ENCODE peak calls at places on chromosome 7, in eight cellular contexts. One of them, this sample, is unnamed.

GRCh38 chr7:94698275-94698674 is 42.3 kb upstream of the SGCE start:
- DNase-seq in NCI-H510A treated with DMSO at 0.1 percent for 48 hours: no peak
- DNase-seq in T-helper 9 cell: no peak
- DNase-seq in NCI-H187: no peak
- DNase-seq in lung: no peak
- DNase-seq in HuH-7: no peak
- DNase-seq in glomerular endothelial cell: peak; percentile 83
- DNase-seq in stimulated activated CD4-positive, alpha-beta T cell treated with anti-CD3 and anti-CD28 coated beads, Interleukin-15, amount 100 ng/mL, for 24 hours: no peak
- DNase-seq in this sample: no peak

GRCh38 chr7:4951903-4952636 is 6.9 kb downstream of the MMD2 start:
- DNase-seq in NCI-H510A treated with DMSO at 0.1 percent for 48 hours: no peak
- DNase-seq in T-helper 9 cell: no peak
- DNase-seq in NCI-H187: no peak
- DNase-seq in lung: no peak
- DNase-seq in HuH-7: no peak
- DNase-seq in glomerular endothelial cell: no peak
- DNase-seq in stimulated activated CD4-positive, alpha-beta T cell treated with anti-CD3 and anti-CD28 coated beads, Interleukin-15, amount 100 ng/mL, for 24 hours: peak; percentile 5
- DNase-seq in this sample: no peak

GRCh38 chr7:36283711-36284130 is 105.9 kb upstream of the ANLN start:
- DNase-seq in NCI-H510A treated with DMSO at 0.1 percent for 48 hours: no peak
- DNase-seq in T-helper 9 cell: no peak
- DNase-seq in NCI-H187: no peak
- DNase-seq in lung: peak; percentile 70
- DNase-seq in HuH-7: no peak
- DNase-seq in glomerular endothelial cell: no peak
- DNase-seq in stimulated activated CD4-positive, alpha-beta T cell treated with anti-CD3 and anti-CD28 coated beads, Interleukin-15, amount 100 ng/mL, for 24 hours: peak; percentile 9
- DNase-seq in this sample: no peak

GRCh38 chr7:150923191-150923590 is 54.9 kb downstream of the KCNH2 start:
- DNase-seq in NCI-H510A treated with DMSO at 0.1 percent for 48 hours: no peak
- DNase-seq in T-helper 9 cell: no peak
- DNase-seq in NCI-H187: no peak
- DNase-seq in lung: no peak
- DNase-seq in HuH-7: no peak
- DNase-seq in glomerular endothelial cell: no peak
- DNase-seq in stimulated activated CD4-positive, alpha-beta T cell treated with anti-CD3 and anti-CD28 coated beads, Interleukin-15, amount 100 ng/mL, for 24 hours: no peak
- DNase-seq in this sample: no peak

GRCh38 chr7:80153446-80153845 is 18.8 kb downstream of the GNAI1 start:
- DNase-seq in NCI-H510A treated with DMSO at 0.1 percent for 48 hours: no peak
- DNase-seq in T-helper 9 cell: no peak
- DNase-seq in NCI-H187: no peak
- DNase-seq in lung: no peak
- DNase-seq in HuH-7: no peak
- DNase-seq in glomerular endothelial cell: no peak
- DNase-seq in stimulated activated CD4-positive, alpha-beta T cell treated with anti-CD3 and anti-CD28 coated beads, Interleukin-15, amount 100 ng/mL, for 24 hours: no peak
- DNase-seq in this sample: no peak

GRCh38 chr7:106329971-106330733 is 45.4 kb upstream of the NAMPT start:
- DNase-seq in NCI-H510A treated with DMSO at 0.1 percent for 48 hours: no peak
- DNase-seq in T-helper 9 cell: no peak
- DNase-seq in NCI-H187: no peak
- DNase-seq in lung: no peak
- DNase-seq in HuH-7: no peak
- DNase-seq in glomerular endothelial cell: no peak
- DNase-seq in stimulated activated CD4-positive, alpha-beta T cell treated with anti-CD3 and anti-CD28 coated beads, Interleukin-15, amount 100 ng/mL, for 24 hours: peak; percentile 15
- DNase-seq in this sample: no peak

GRCh38 chr7:24718977-24719491 is 38.2 kb downstream of the GSDME start:
- DNase-seq in NCI-H510A treated with DMSO at 0.1 percent for 48 hours: peak; percentile 27
- DNase-seq in T-helper 9 cell: no peak
- DNase-seq in NCI-H187: no peak
- DNase-seq in lung: no peak
- DNase-seq in HuH-7: no peak
- DNase-seq in glomerular endothelial cell: no peak
- DNase-seq in stimulated activated CD4-positive, alpha-beta T cell treated with anti-CD3 and anti-CD28 coated beads, Interleukin-15, amount 100 ng/mL, for 24 hours: no peak
- DNase-seq in this sample: peak; percentile 77

GRCh38 chr7:18597759-18598158 is 102.2 kb downstream of the HDAC9 start:
- DNase-seq in NCI-H510A treated with DMSO at 0.1 percent for 48 hours: no peak
- DNase-seq in T-helper 9 cell: no peak
- DNase-seq in NCI-H187: no peak
- DNase-seq in lung: no peak
- DNase-seq in HuH-7: no peak
- DNase-seq in glomerular endothelial cell: no peak
- DNase-seq in stimulated activated CD4-positive, alpha-beta T cell treated with anti-CD3 and anti-CD28 coated beads, Interleukin-15, amount 100 ng/mL, for 24 hours: no peak
- DNase-seq in this sample: no peak

GRCh38 chr7:76126632-76127031 is 75.1 kb upstream of the SRRM3 start:
- DNase-seq in NCI-H510A treated with DMSO at 0.1 percent for 48 hours: no peak
- DNase-seq in T-helper 9 cell: no peak
- DNase-seq in NCI-H187: no peak
- DNase-seq in lung: no peak
- DNase-seq in HuH-7: no peak
- DNase-seq in glomerular endothelial cell: no peak
- DNase-seq in stimulated activated CD4-positive, alpha-beta T cell treated with anti-CD3 and anti-CD28 coated beads, Interleukin-15, amount 100 ng/mL, for 24 hours: no peak
- DNase-seq in this sample: no peak

GRCh38 chr7:98251251-98251843 is 685 bp downstream of the TECPR1 start:
- DNase-seq in NCI-H510A treated with DMSO at 0.1 percent for 48 hours: peak; percentile 75
- DNase-seq in T-helper 9 cell: no peak
- DNase-seq in NCI-H187: no peak
- DNase-seq in lung: no peak
- DNase-seq in HuH-7: no peak
- DNase-seq in glomerular endothelial cell: no peak
- DNase-seq in stimulated activated CD4-positive, alpha-beta T cell treated with anti-CD3 and anti-CD28 coated beads, Interleukin-15, amount 100 ng/mL, for 24 hours: peak; percentile 40
- DNase-seq in this sample: no peak

GRCh38 chr7:122643248-122643647 is 55.7 kb downstream of the RNF133 start:
- DNase-seq in NCI-H510A treated with DMSO at 0.1 percent for 48 hours: no peak
- DNase-seq in T-helper 9 cell: no peak
- DNase-seq in NCI-H187: no peak
- DNase-seq in lung: no peak
- DNase-seq in HuH-7: no peak
- DNase-seq in glomerular endothelial cell: no peak
- DNase-seq in stimulated activated CD4-positive, alpha-beta T cell treated with anti-CD3 and anti-CD28 coated beads, Interleukin-15, amount 100 ng/mL, for 24 hours: no peak
- DNase-seq in this sample: no peak

GRCh38 chr7:2399848-2400587 is 3.4 kb upstream of the CHST12 start:
- DNase-seq in NCI-H510A treated with DMSO at 0.1 percent for 48 hours: no peak
- DNase-seq in T-helper 9 cell: no peak
- DNase-seq in NCI-H187: no peak
- DNase-seq in lung: peak; percentile 85
- DNase-seq in HuH-7: peak; percentile 46
- DNase-seq in glomerular endothelial cell: peak; percentile 78
- DNase-seq in stimulated activated CD4-positive, alpha-beta T cell treated with anti-CD3 and anti-CD28 coated beads, Interleukin-15, amount 100 ng/mL, for 24 hours: no peak
- DNase-seq in this sample: peak; percentile 50

GRCh38 chr7:96076350-96076707 is 245.6 kb downstream of the SLC25A13 start:
- DNase-seq in NCI-H510A treated with DMSO at 0.1 percent for 48 hours: no peak
- DNase-seq in T-helper 9 cell: no peak
- DNase-seq in NCI-H187: no peak
- DNase-seq in lung: no peak
- DNase-seq in HuH-7: no peak
- DNase-seq in glomerular endothelial cell: no peak
- DNase-seq in stimulated activated CD4-positive, alpha-beta T cell treated with anti-CD3 and anti-CD28 coated beads, Interleukin-15, amount 100 ng/mL, for 24 hours: no peak
- DNase-seq in this sample: no peak

GRCh38 chr7:82413237-82413636 is 30.3 kb downstream of the CACNA2D1 start:
- DNase-seq in NCI-H510A treated with DMSO at 0.1 percent for 48 hours: peak; percentile 14
- DNase-seq in T-helper 9 cell: no peak
- DNase-seq in NCI-H187: peak; percentile 88
- DNase-seq in lung: no peak
- DNase-seq in HuH-7: no peak
- DNase-seq in glomerular endothelial cell: no peak
- DNase-seq in stimulated activated CD4-positive, alpha-beta T cell treated with anti-CD3 and anti-CD28 coated beads, Interleukin-15, amount 100 ng/mL, for 24 hours: no peak
- DNase-seq in this sample: peak; percentile 35

GRCh38 chr7:92717982-92718716 is 118.2 kb downstream of the CDK6 start:
- DNase-seq in NCI-H510A treated with DMSO at 0.1 percent for 48 hours: no peak
- DNase-seq in T-helper 9 cell: no peak
- DNase-seq in NCI-H187: peak; percentile 7
- DNase-seq in lung: peak; percentile 53
- DNase-seq in HuH-7: no peak
- DNase-seq in glomerular endothelial cell: peak; percentile 94
- DNase-seq in stimulated activated CD4-positive, alpha-beta T cell treated with anti-CD3 and anti-CD28 coated beads, Interleukin-15, amount 100 ng/mL, for 24 hours: peak; percentile 73
- DNase-seq in this sample: no peak

GRCh38 chr7:117873933-117874530 is 791 bp upstream of the CTTNBP2 start:
- DNase-seq in NCI-H510A treated with DMSO at 0.1 percent for 48 hours: no peak
- DNase-seq in T-helper 9 cell: no peak
- DNase-seq in NCI-H187: no peak
- DNase-seq in lung: no peak
- DNase-seq in HuH-7: no peak
- DNase-seq in glomerular endothelial cell: no peak
- DNase-seq in stimulated activated CD4-positive, alpha-beta T cell treated with anti-CD3 and anti-CD28 coated beads, Interleukin-15, amount 100 ng/mL, for 24 hours: no peak
- DNase-seq in this sample: no peak

GRCh38 chr7:157616426-157616825 is 279.6 kb downstream of the DNAJB6 start:
- DNase-seq in NCI-H510A treated with DMSO at 0.1 percent for 48 hours: no peak
- DNase-seq in T-helper 9 cell: no peak
- DNase-seq in NCI-H187: no peak
- DNase-seq in lung: no peak
- DNase-seq in HuH-7: no peak
- DNase-seq in glomerular endothelial cell: no peak
- DNase-seq in stimulated activated CD4-positive, alpha-beta T cell treated with anti-CD3 and anti-CD28 coated beads, Interleukin-15, amount 100 ng/mL, for 24 hours: no peak
- DNase-seq in this sample: no peak

GRCh38 chr7:148987751-148988512 is 40.4 kb downstream of the PDIA4 start:
- DNase-seq in NCI-H510A treated with DMSO at 0.1 percent for 48 hours: peak; percentile 25
- DNase-seq in T-helper 9 cell: no peak
- DNase-seq in NCI-H187: peak; percentile 82
- DNase-seq in lung: no peak
- DNase-seq in HuH-7: no peak
- DNase-seq in glomerular endothelial cell: no peak
- DNase-seq in stimulated activated CD4-positive, alpha-beta T cell treated with anti-CD3 and anti-CD28 coated beads, Interleukin-15, amount 100 ng/mL, for 24 hours: no peak
- DNase-seq in this sample: peak; percentile 30

GRCh38 chr7:77757589-77757988 is 40.6 kb downstream of the TMEM60 start:
- DNase-seq in NCI-H510A treated with DMSO at 0.1 percent for 48 hours: no peak
- DNase-seq in T-helper 9 cell: no peak
- DNase-seq in NCI-H187: no peak
- DNase-seq in lung: no peak
- DNase-seq in HuH-7: no peak
- DNase-seq in glomerular endothelial cell: no peak
- DNase-seq in stimulated activated CD4-positive, alpha-beta T cell treated with anti-CD3 and anti-CD28 coated beads, Interleukin-15, amount 100 ng/mL, for 24 hours: peak; percentile 19
- DNase-seq in this sample: no peak

GRCh38 chr7:156892086-156892800 is 740 bp downstream of the LMBR1 start:
- DNase-seq in NCI-H510A treated with DMSO at 0.1 percent for 48 hours: peak; percentile 15
- DNase-seq in T-helper 9 cell: peak; percentile 60
- DNase-seq in NCI-H187: no peak
- DNase-seq in lung: peak; percentile 52
- DNase-seq in HuH-7: peak; percentile 55
- DNase-seq in glomerular endothelial cell: no peak
- DNase-seq in stimulated activated CD4-positive, alpha-beta T cell treated with anti-CD3 and anti-CD28 coated beads, Interleukin-15, amount 100 ng/mL, for 24 hours: peak; percentile 72
- DNase-seq in this sample: peak; percentile 78

GRCh38 chr7:79778786-79779382 is 325.4 kb upstream of the MAGI2 start:
- DNase-seq in NCI-H510A treated with DMSO at 0.1 percent for 48 hours: no peak
- DNase-seq in T-helper 9 cell: no peak
- DNase-seq in NCI-H187: no peak
- DNase-seq in lung: no peak
- DNase-seq in HuH-7: no peak
- DNase-seq in glomerular endothelial cell: no peak
- DNase-seq in stimulated activated CD4-positive, alpha-beta T cell treated with anti-CD3 and anti-CD28 coated beads, Interleukin-15, amount 100 ng/mL, for 24 hours: no peak
- DNase-seq in this sample: no peak

GRCh38 chr7:155813791-155814568 is 1.7 kb upstream of the SHH start:
- DNase-seq in NCI-H510A treated with DMSO at 0.1 percent for 48 hours: no peak
- DNase-seq in T-helper 9 cell: no peak
- DNase-seq in NCI-H187: no peak
- DNase-seq in lung: no peak
- DNase-seq in HuH-7: no peak
- DNase-seq in glomerular endothelial cell: no peak
- DNase-seq in stimulated activated CD4-positive, alpha-beta T cell treated with anti-CD3 and anti-CD28 coated beads, Interleukin-15, amount 100 ng/mL, for 24 hours: no peak
- DNase-seq in this sample: no peak

GRCh38 chr7:74470504-74470903 is 16.8 kb downstream of the GTF2IRD1 start:
- DNase-seq in NCI-H510A treated with DMSO at 0.1 percent for 48 hours: no peak
- DNase-seq in T-helper 9 cell: no peak
- DNase-seq in NCI-H187: no peak
- DNase-seq in lung: no peak
- DNase-seq in HuH-7: no peak
- DNase-seq in glomerular endothelial cell: no peak
- DNase-seq in stimulated activated CD4-positive, alpha-beta T cell treated with anti-CD3 and anti-CD28 coated beads, Interleukin-15, amount 100 ng/mL, for 24 hours: no peak
- DNase-seq in this sample: no peak

GRCh38 chr7:1942026-1942703 is 272.1 kb downstream of the ELFN1 start:
- DNase-seq in NCI-H510A treated with DMSO at 0.1 percent for 48 hours: no peak
- DNase-seq in T-helper 9 cell: no peak
- DNase-seq in NCI-H187: no peak
- DNase-seq in lung: no peak
- DNase-seq in HuH-7: no peak
- DNase-seq in glomerular endothelial cell: no peak
- DNase-seq in stimulated activated CD4-positive, alpha-beta T cell treated with anti-CD3 and anti-CD28 coated beads, Interleukin-15, amount 100 ng/mL, for 24 hours: no peak
- DNase-seq in this sample: no peak

GRCh38 chr7:120617239-120617638 is 240.7 kb downstream of the TSPAN12 start:
- DNase-seq in NCI-H510A treated with DMSO at 0.1 percent for 48 hours: no peak
- DNase-seq in T-helper 9 cell: no peak
- DNase-seq in NCI-H187: no peak
- DNase-seq in lung: no peak
- DNase-seq in HuH-7: no peak
- DNase-seq in glomerular endothelial cell: no peak
- DNase-seq in stimulated activated CD4-positive, alpha-beta T cell treated with anti-CD3 and anti-CD28 coated beads, Interleukin-15, amount 100 ng/mL, for 24 hours: no peak
- DNase-seq in this sample: no peak

GRCh38 chr7:116357776-116358670 is 141.5 kb upstream of the CAV2 start:
- DNase-seq in NCI-H510A treated with DMSO at 0.1 percent for 48 hours: no peak
- DNase-seq in T-helper 9 cell: no peak
- DNase-seq in NCI-H187: no peak
- DNase-seq in lung: no peak
- DNase-seq in HuH-7: no peak
- DNase-seq in glomerular endothelial cell: no peak
- DNase-seq in stimulated activated CD4-positive, alpha-beta T cell treated with anti-CD3 and anti-CD28 coated beads, Interleukin-15, amount 100 ng/mL, for 24 hours: no peak
- DNase-seq in this sample: no peak

GRCh38 chr7:114806590-114807167 is 115.2 kb upstream of the MDFIC start:
- DNase-seq in NCI-H510A treated with DMSO at 0.1 percent for 48 hours: no peak
- DNase-seq in T-helper 9 cell: no peak
- DNase-seq in NCI-H187: no peak
- DNase-seq in lung: peak; percentile 40
- DNase-seq in HuH-7: no peak
- DNase-seq in glomerular endothelial cell: no peak
- DNase-seq in stimulated activated CD4-positive, alpha-beta T cell treated with anti-CD3 and anti-CD28 coated beads, Interleukin-15, amount 100 ng/mL, for 24 hours: no peak
- DNase-seq in this sample: no peak

GRCh38 chr7:31095286-31096197 is 43.4 kb downstream of the ADCYAP1R1 start:
- DNase-seq in NCI-H510A treated with DMSO at 0.1 percent for 48 hours: no peak
- DNase-seq in T-helper 9 cell: no peak
- DNase-seq in NCI-H187: no peak
- DNase-seq in lung: no peak
- DNase-seq in HuH-7: no peak
- DNase-seq in glomerular endothelial cell: no peak
- DNase-seq in stimulated activated CD4-positive, alpha-beta T cell treated with anti-CD3 and anti-CD28 coated beads, Interleukin-15, amount 100 ng/mL, for 24 hours: no peak
- DNase-seq in this sample: no peak

GRCh38 chr7:107070710-107071109 is 26.2 kb downstream of the PRKAR2B start:
- DNase-seq in NCI-H510A treated with DMSO at 0.1 percent for 48 hours: no peak
- DNase-seq in T-helper 9 cell: no peak
- DNase-seq in NCI-H187: no peak
- DNase-seq in lung: no peak
- DNase-seq in HuH-7: no peak
- DNase-seq in glomerular endothelial cell: no peak
- DNase-seq in stimulated activated CD4-positive, alpha-beta T cell treated with anti-CD3 and anti-CD28 coated beads, Interleukin-15, amount 100 ng/mL, for 24 hours: no peak
- DNase-seq in this sample: no peak

GRCh38 chr7:22578048-22578770 is 78.2 kb upstream of the STEAP1B start:
- DNase-seq in NCI-H510A treated with DMSO at 0.1 percent for 48 hours: no peak
- DNase-seq in T-helper 9 cell: no peak
- DNase-seq in NCI-H187: no peak
- DNase-seq in lung: no peak
- DNase-seq in HuH-7: no peak
- DNase-seq in glomerular endothelial cell: peak; percentile 95
- DNase-seq in stimulated activated CD4-positive, alpha-beta T cell treated with anti-CD3 and anti-CD28 coated beads, Interleukin-15, amount 100 ng/mL, for 24 hours: no peak
- DNase-seq in this sample: no peak